ENCODE peak calls at places on chromosome 16, in five cellular contexts. One of them, this sample, is unnamed.

GRCh38 chr16:29899516-29900101 is at the start of gene SEZ6L2:
- DNase-seq in MCF 10A: peak
- DNase-seq in A549: peak
- DNase-seq in stomach: peak
- DNase-seq in colonic mucosa: peak
- DNase-seq in this sample: peak

GRCh38 chr16:12601290-12601900 is 202.3 kb downstream of the CPPED1 start:
- DNase-seq in MCF 10A: no peak
- DNase-seq in A549: no peak
- DNase-seq in stomach: no peak
- DNase-seq in colonic mucosa: no peak
- DNase-seq in this sample: no peak

GRCh38 chr16:54340531-54340930 is 53.9 kb upstream of the IRX3 start:
- DNase-seq in MCF 10A: no peak
- DNase-seq in A549: no peak
- DNase-seq in stomach: no peak
- DNase-seq in colonic mucosa: no peak
- DNase-seq in this sample: no peak

GRCh38 chr16:74868035-74868434 is 93.4 kb upstream of the FA2H start:
- DNase-seq in MCF 10A: no peak
- DNase-seq in A549: no peak
- DNase-seq in stomach: no peak
- DNase-seq in colonic mucosa: no peak
- DNase-seq in this sample: no peak

GRCh38 chr16:8798535-8799157 is 1.0 kb downstream of the PMM2 start:
- DNase-seq in MCF 10A: no peak
- DNase-seq in A549: no peak
- DNase-seq in stomach: no peak
- DNase-seq in colonic mucosa: no peak
- DNase-seq in this sample: no peak

GRCh38 chr16:19167710-19168172 is 299 bp upstream of the SYT17 start:
- DNase-seq in MCF 10A: peak
- DNase-seq in A549: peak
- DNase-seq in stomach: peak
- DNase-seq in colonic mucosa: peak
- DNase-seq in this sample: no peak

GRCh38 chr16:67910162-67910561 is 17.1 kb downstream of the PSKH1 start:
- DNase-seq in MCF 10A: peak
- DNase-seq in A549: no peak
- DNase-seq in stomach: no peak
- DNase-seq in colonic mucosa: no peak
- DNase-seq in this sample: peak

GRCh38 chr16:75097941-75098897 is 18.4 kb downstream of the LDHD start:
- DNase-seq in MCF 10A: no peak
- DNase-seq in A549: no peak
- DNase-seq in stomach: peak
- DNase-seq in colonic mucosa: no peak
- DNase-seq in this sample: no peak

GRCh38 chr16:30357085-30357714 is 2.1 kb upstream of the CD2BP2 start:
- DNase-seq in MCF 10A: no peak
- DNase-seq in A549: no peak
- DNase-seq in stomach: no peak
- DNase-seq in colonic mucosa: no peak
- DNase-seq in this sample: no peak

GRCh38 chr16:30766922-30767284 is 4.8 kb downstream of the RNF40 start:
- DNase-seq in MCF 10A: no peak
- DNase-seq in A549: no peak
- DNase-seq in stomach: no peak
- DNase-seq in colonic mucosa: no peak
- DNase-seq in this sample: no peak

GRCh38 chr16:68074850-68075249 is 10.3 kb upstream of the NFATC3 start:
- DNase-seq in MCF 10A: no peak
- DNase-seq in A549: no peak
- DNase-seq in stomach: peak
- DNase-seq in colonic mucosa: no peak
- DNase-seq in this sample: no peak

GRCh38 chr16:56038564-56039098 is 152.7 kb upstream of the GNAO1 start:
- DNase-seq in MCF 10A: no peak
- DNase-seq in A549: no peak
- DNase-seq in stomach: no peak
- DNase-seq in colonic mucosa: no peak
- DNase-seq in this sample: no peak

GRCh38 chr16:69822174-69822935 is 60.2 kb downstream of the WWP2 start:
- DNase-seq in MCF 10A: no peak
- DNase-seq in A549: no peak
- DNase-seq in stomach: no peak
- DNase-seq in colonic mucosa: no peak
- DNase-seq in this sample: no peak

GRCh38 chr16:81004646-81005353 is 1.9 kb downstream of the CMC2 start:
- DNase-seq in MCF 10A: peak
- DNase-seq in A549: peak
- DNase-seq in stomach: no peak
- DNase-seq in colonic mucosa: peak
- DNase-seq in this sample: no peak

GRCh38 chr16:2857451-2858244 is at the start of gene PRSS22:
- DNase-seq in MCF 10A: no peak
- DNase-seq in A549: no peak
- DNase-seq in stomach: peak
- DNase-seq in colonic mucosa: peak
- DNase-seq in this sample: no peak

GRCh38 chr16:3902731-3903130 is 22.2 kb upstream of the CREBBP start:
- DNase-seq in MCF 10A: peak
- DNase-seq in A549: no peak
- DNase-seq in stomach: no peak
- DNase-seq in colonic mucosa: no peak
- DNase-seq in this sample: no peak

GRCh38 chr16:31179747-31180458 is at the start of gene FUS:
- DNase-seq in MCF 10A: peak
- DNase-seq in A549: peak
- DNase-seq in stomach: peak
- DNase-seq in colonic mucosa: peak
- DNase-seq in this sample: peak

GRCh38 chr16:65624246-65624645 is 502.4 kb upstream of the CDH11 start:
- DNase-seq in MCF 10A: no peak
- DNase-seq in A549: no peak
- DNase-seq in stomach: no peak
- DNase-seq in colonic mucosa: no peak
- DNase-seq in this sample: no peak

GRCh38 chr16:65618931-65619330 is 497.1 kb upstream of the CDH11 start:
- DNase-seq in MCF 10A: no peak
- DNase-seq in A549: no peak
- DNase-seq in stomach: no peak
- DNase-seq in colonic mucosa: no peak
- DNase-seq in this sample: no peak

GRCh38 chr16:65622161-65622560 is 500.3 kb upstream of the CDH11 start:
- DNase-seq in MCF 10A: no peak
- DNase-seq in A549: no peak
- DNase-seq in stomach: no peak
- DNase-seq in colonic mucosa: no peak
- DNase-seq in this sample: no peak

GRCh38 chr16:65619606-65620005 is 497.7 kb upstream of the CDH11 start:
- DNase-seq in MCF 10A: no peak
- DNase-seq in A549: no peak
- DNase-seq in stomach: no peak
- DNase-seq in colonic mucosa: no peak
- DNase-seq in this sample: no peak

GRCh38 chr16:65621640-65622039 is 499.8 kb upstream of the CDH11 start:
- DNase-seq in MCF 10A: peak
- DNase-seq in A549: no peak
- DNase-seq in stomach: no peak
- DNase-seq in colonic mucosa: no peak
- DNase-seq in this sample: no peak
- TF ChIP-seq CTCF in MCF 10A: no peak
- TF ChIP-seq CTCF in A549: no peak
- TF ChIP-seq CTCF in stomach: no peak
- TF ChIP-seq CTCF in colonic mucosa: no peak
- TF ChIP-seq CTCF in this sample: no peak

GRCh38 chr16:86819523-86819887 is 241.2 kb downstream of the FOXL1 start:
- DNase-seq in MCF 10A: no peak
- DNase-seq in A549: no peak
- DNase-seq in stomach: no peak
- DNase-seq in colonic mucosa: no peak
- DNase-seq in this sample: no peak
- TF ChIP-seq CTCF in MCF 10A: no peak
- TF ChIP-seq CTCF in A549: no peak
- TF ChIP-seq CTCF in stomach: no peak
- TF ChIP-seq CTCF in colonic mucosa: no peak
- TF ChIP-seq CTCF in this sample: peak

GRCh38 chr16:88495268-88495772 is 42.2 kb downstream of the ZFPM1 start:
- DNase-seq in MCF 10A: no peak
- DNase-seq in A549: no peak
- DNase-seq in stomach: no peak
- DNase-seq in colonic mucosa: no peak
- DNase-seq in this sample: no peak

GRCh38 chr16:88493879-88494278 is 40.8 kb downstream of the ZFPM1 start:
- DNase-seq in MCF 10A: no peak
- DNase-seq in A549: no peak
- DNase-seq in stomach: no peak
- DNase-seq in colonic mucosa: no peak
- DNase-seq in this sample: no peak

GRCh38 chr16:88497561-88498420 is 44.7 kb downstream of the ZFPM1 start:
- DNase-seq in MCF 10A: no peak
- DNase-seq in A549: no peak
- DNase-seq in stomach: no peak
- DNase-seq in colonic mucosa: no peak
- DNase-seq in this sample: no peak

GRCh38 chr16:88491560-88492310 is 38.7 kb downstream of the ZFPM1 start:
- DNase-seq in MCF 10A: no peak
- DNase-seq in A549: no peak
- DNase-seq in stomach: no peak
- DNase-seq in colonic mucosa: no peak
- DNase-seq in this sample: no peak

GRCh38 chr16:88494335-88495154 is 41.5 kb downstream of the ZFPM1 start:
- DNase-seq in MCF 10A: no peak
- DNase-seq in A549: no peak
- DNase-seq in stomach: no peak
- DNase-seq in colonic mucosa: no peak
- DNase-seq in this sample: no peak
- TF ChIP-seq CTCF in MCF 10A: no peak
- TF ChIP-seq CTCF in A549: no peak
- TF ChIP-seq CTCF in stomach: no peak
- TF ChIP-seq CTCF in colonic mucosa: no peak
- TF ChIP-seq CTCF in this sample: no peak

DNA sequence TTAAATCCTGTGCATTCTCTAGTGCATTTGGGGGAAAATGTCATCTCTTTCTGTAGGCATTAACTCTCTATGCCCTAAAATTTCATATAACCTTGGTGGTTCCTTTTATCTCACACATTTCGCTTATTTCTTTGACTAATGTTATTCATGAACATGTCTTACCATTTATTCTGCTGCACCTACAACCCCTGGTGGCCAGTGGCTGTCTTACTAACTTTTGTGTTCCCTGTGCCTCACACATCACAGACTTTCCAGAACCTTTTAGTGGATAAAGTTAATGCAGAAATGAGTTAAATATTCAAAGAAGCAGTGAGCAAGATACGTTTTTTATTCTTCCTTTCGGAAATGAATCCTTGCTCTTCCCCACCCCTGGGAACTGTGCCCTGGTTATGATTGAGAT is 111.9 kb downstream of the CDH13 start:
- DNase-seq in MCF 10A: no peak
- DNase-seq in A549: no peak
- DNase-seq in stomach: no peak
- DNase-seq in colonic mucosa: no peak
- DNase-seq in this sample: no peak
- TF ChIP-seq CTCF in MCF 10A: no peak
- TF ChIP-seq CTCF in A549: no peak
- TF ChIP-seq CTCF in stomach: no peak
- TF ChIP-seq CTCF in colonic mucosa: no peak
- TF ChIP-seq CTCF in this sample: peak

This sample was measured in AG09319.